ENCODE peak calls at places on chromosome 15, in ten cellular contexts. One of them, this sample, is unnamed.

GRCh38 chr15:60093273-60094067 is 89.4 kb downstream of the FOXB1 start:
- DNase-seq in lower lobe of right lung: no peak
- DNase-seq in stomach: peak; percentile 69
- DNase-seq in right cardiac atrium: no peak
- DNase-seq in CD8-positive, alpha-beta T cell: no peak
- DNase-seq in aorta: no peak
- DNase-seq in IMR-90: no peak
- DNase-seq in naive thymus-derived CD4-positive, alpha-beta T cell: no peak
- DNase-seq in SK-N-SH: no peak
- DNase-seq in psoas muscle: no peak
- DNase-seq in this sample: no peak

GRCh38 chr15:79028411-79028964 is 62.1 kb downstream of the RASGRF1 start:
- DNase-seq in lower lobe of right lung: peak; percentile 13
- DNase-seq in stomach: no peak
- DNase-seq in right cardiac atrium: peak; percentile 60
- DNase-seq in CD8-positive, alpha-beta T cell: no peak
- DNase-seq in aorta: peak; percentile 38
- DNase-seq in IMR-90: peak; percentile 20
- DNase-seq in naive thymus-derived CD4-positive, alpha-beta T cell: no peak
- DNase-seq in SK-N-SH: peak; percentile 79
- DNase-seq in psoas muscle: no peak
- DNase-seq in this sample: no peak

GRCh38 chr15:58070801-58071418 is 5.4 kb upstream of the ALDH1A2 start:
- DNase-seq in lower lobe of right lung: peak; percentile 59
- DNase-seq in stomach: peak; percentile 61
- DNase-seq in right cardiac atrium: peak; percentile 79
- DNase-seq in CD8-positive, alpha-beta T cell: peak; percentile 8
- DNase-seq in aorta: peak; percentile 55
- DNase-seq in IMR-90: peak; percentile 43
- DNase-seq in naive thymus-derived CD4-positive, alpha-beta T cell: peak; percentile 22
- DNase-seq in SK-N-SH: peak; percentile 38
- DNase-seq in psoas muscle: peak; percentile 68
- DNase-seq in this sample: peak; percentile 12

GRCh38 chr15:76333720-76334437 is 2.7 kb upstream of the ISL2 start:
- DNase-seq in lower lobe of right lung: no peak
- DNase-seq in stomach: no peak
- DNase-seq in right cardiac atrium: no peak
- DNase-seq in CD8-positive, alpha-beta T cell: no peak
- DNase-seq in aorta: no peak
- DNase-seq in IMR-90: no peak
- DNase-seq in naive thymus-derived CD4-positive, alpha-beta T cell: no peak
- DNase-seq in SK-N-SH: peak; percentile 56
- DNase-seq in psoas muscle: no peak
- DNase-seq in this sample: no peak

GRCh38 chr15:85407421-85408269 is 27.2 kb downstream of the AKAP13 start:
- DNase-seq in lower lobe of right lung: no peak
- DNase-seq in stomach: no peak
- DNase-seq in right cardiac atrium: no peak
- DNase-seq in CD8-positive, alpha-beta T cell: peak; percentile 7
- DNase-seq in aorta: no peak
- DNase-seq in IMR-90: peak; percentile 90
- DNase-seq in naive thymus-derived CD4-positive, alpha-beta T cell: no peak
- DNase-seq in SK-N-SH: no peak
- DNase-seq in psoas muscle: no peak
- DNase-seq in this sample: no peak

GRCh38 chr15:38514601-38515000 is 50.0 kb downstream of the RASGRP1 start:
- DNase-seq in lower lobe of right lung: no peak
- DNase-seq in stomach: no peak
- DNase-seq in right cardiac atrium: no peak
- DNase-seq in CD8-positive, alpha-beta T cell: no peak
- DNase-seq in aorta: no peak
- DNase-seq in IMR-90: no peak
- DNase-seq in naive thymus-derived CD4-positive, alpha-beta T cell: no peak
- DNase-seq in SK-N-SH: peak; percentile 50
- DNase-seq in psoas muscle: no peak
- DNase-seq in this sample: no peak

GRCh38 chr15:66188464-66188863 is 65.1 kb downstream of the MEGF11 start:
- DNase-seq in lower lobe of right lung: no peak
- DNase-seq in stomach: no peak
- DNase-seq in right cardiac atrium: no peak
- DNase-seq in CD8-positive, alpha-beta T cell: no peak
- DNase-seq in aorta: no peak
- DNase-seq in IMR-90: no peak
- DNase-seq in naive thymus-derived CD4-positive, alpha-beta T cell: no peak
- DNase-seq in SK-N-SH: no peak
- DNase-seq in psoas muscle: no peak
- DNase-seq in this sample: no peak

GRCh38 chr15:22903427-22903826 is 65.0 kb downstream of the NIPA2 start:
- DNase-seq in lower lobe of right lung: no peak
- DNase-seq in stomach: no peak
- DNase-seq in right cardiac atrium: no peak
- DNase-seq in CD8-positive, alpha-beta T cell: no peak
- DNase-seq in aorta: no peak
- DNase-seq in IMR-90: no peak
- DNase-seq in naive thymus-derived CD4-positive, alpha-beta T cell: no peak
- DNase-seq in SK-N-SH: no peak
- DNase-seq in psoas muscle: no peak
- DNase-seq in this sample: no peak

GRCh38 chr15:61951949-61952348 is 108.3 kb downstream of the VPS13C start:
- DNase-seq in lower lobe of right lung: no peak
- DNase-seq in stomach: peak; percentile 25
- DNase-seq in right cardiac atrium: no peak
- DNase-seq in CD8-positive, alpha-beta T cell: no peak
- DNase-seq in aorta: no peak
- DNase-seq in IMR-90: peak; percentile 4
- DNase-seq in naive thymus-derived CD4-positive, alpha-beta T cell: no peak
- DNase-seq in SK-N-SH: no peak
- DNase-seq in psoas muscle: no peak
- DNase-seq in this sample: no peak

GRCh38 chr15:101637549-101638318 is 14.4 kb downstream of the TM2D3 start:
- DNase-seq in lower lobe of right lung: no peak
- DNase-seq in stomach: no peak
- DNase-seq in right cardiac atrium: no peak
- DNase-seq in CD8-positive, alpha-beta T cell: no peak
- DNase-seq in aorta: no peak
- DNase-seq in IMR-90: peak; percentile 46
- DNase-seq in naive thymus-derived CD4-positive, alpha-beta T cell: no peak
- DNase-seq in SK-N-SH: no peak
- DNase-seq in psoas muscle: no peak
- DNase-seq in this sample: no peak

GRCh38 chr15:92845109-92845508 is 55.0 kb upstream of the CHD2 start:
- DNase-seq in lower lobe of right lung: no peak
- DNase-seq in stomach: no peak
- DNase-seq in right cardiac atrium: no peak
- DNase-seq in CD8-positive, alpha-beta T cell: no peak
- DNase-seq in aorta: no peak
- DNase-seq in IMR-90: peak; percentile 58
- DNase-seq in naive thymus-derived CD4-positive, alpha-beta T cell: peak; percentile 66
- DNase-seq in SK-N-SH: no peak
- DNase-seq in psoas muscle: no peak
- DNase-seq in this sample: no peak
- H3K27ac ChIP-seq in lower lobe of right lung: peak overlapping the region; percentile 82
- H3K27ac ChIP-seq in stomach: no peak overlapping the region
- H3K27ac ChIP-seq in right cardiac atrium: no peak overlapping the region
- H3K27ac ChIP-seq in CD8-positive, alpha-beta T cell: peak overlapping the region; percentile 23
- H3K27ac ChIP-seq in aorta: no peak overlapping the region
- H3K27ac ChIP-seq in IMR-90: no peak overlapping the region
- H3K27ac ChIP-seq in naive thymus-derived CD4-positive, alpha-beta T cell: peak overlapping the region; percentile 72
- H3K27ac ChIP-seq in SK-N-SH: peak overlapping the region; percentile 61
- H3K27ac ChIP-seq in psoas muscle: no peak overlapping the region
- H3K27ac ChIP-seq in this sample: no peak overlapping the region

DNA sequence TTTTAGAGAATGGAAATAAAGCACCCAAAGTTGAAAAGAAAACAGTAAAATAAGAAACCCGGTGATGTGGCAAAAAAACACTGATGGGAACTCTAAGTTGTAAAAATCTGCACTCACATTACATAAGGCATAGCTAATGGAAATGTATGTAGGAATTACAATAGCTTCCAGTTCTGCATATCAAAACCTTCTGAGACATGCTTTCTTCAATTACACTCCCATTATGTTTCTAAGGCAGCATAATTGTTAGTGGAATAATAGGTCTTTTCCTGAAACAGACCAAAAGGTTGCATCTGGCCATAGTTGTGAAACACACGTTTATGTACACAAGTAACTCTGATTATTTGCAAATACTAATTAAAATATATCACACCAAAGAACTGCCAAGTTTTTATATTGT is 41.4 kb downstream of the SLC30A4 start:
- DNase-seq in lower lobe of right lung: no peak
- DNase-seq in stomach: no peak
- DNase-seq in right cardiac atrium: no peak
- DNase-seq in CD8-positive, alpha-beta T cell: no peak
- DNase-seq in aorta: no peak
- DNase-seq in IMR-90: no peak
- DNase-seq in naive thymus-derived CD4-positive, alpha-beta T cell: no peak
- DNase-seq in SK-N-SH: no peak
- DNase-seq in psoas muscle: no peak
- DNase-seq in this sample: no peak
- H3K27ac ChIP-seq in lower lobe of right lung: no peak overlapping the region
- H3K27ac ChIP-seq in stomach: no peak overlapping the region
- H3K27ac ChIP-seq in right cardiac atrium: no peak overlapping the region
- H3K27ac ChIP-seq in CD8-positive, alpha-beta T cell: no peak overlapping the region
- H3K27ac ChIP-seq in aorta: no peak overlapping the region
- H3K27ac ChIP-seq in IMR-90: no peak overlapping the region
- H3K27ac ChIP-seq in naive thymus-derived CD4-positive, alpha-beta T cell: no peak overlapping the region
- H3K27ac ChIP-seq in SK-N-SH: no peak overlapping the region
- H3K27ac ChIP-seq in psoas muscle: no peak overlapping the region
- H3K27ac ChIP-seq in this sample: no peak overlapping the region

GRCh38 chr15:43901485-43901884 is 74.7 kb downstream of the WDR76 start:
- DNase-seq in lower lobe of right lung: no peak
- DNase-seq in stomach: no peak
- DNase-seq in right cardiac atrium: no peak
- DNase-seq in CD8-positive, alpha-beta T cell: no peak
- DNase-seq in aorta: no peak
- DNase-seq in IMR-90: no peak
- DNase-seq in naive thymus-derived CD4-positive, alpha-beta T cell: no peak
- DNase-seq in SK-N-SH: peak; percentile 56
- DNase-seq in psoas muscle: no peak
- DNase-seq in this sample: no peak
- H3K27ac ChIP-seq in lower lobe of right lung: no peak overlapping the region
- H3K27ac ChIP-seq in stomach: no peak overlapping the region
- H3K27ac ChIP-seq in right cardiac atrium: no peak overlapping the region
- H3K27ac ChIP-seq in CD8-positive, alpha-beta T cell: no peak overlapping the region
- H3K27ac ChIP-seq in aorta: no peak overlapping the region
- H3K27ac ChIP-seq in IMR-90: no peak overlapping the region
- H3K27ac ChIP-seq in naive thymus-derived CD4-positive, alpha-beta T cell: no peak overlapping the region
- H3K27ac ChIP-seq in SK-N-SH: peak overlapping the region; percentile 13
- H3K27ac ChIP-seq in psoas muscle: no peak overlapping the region
- H3K27ac ChIP-seq in this sample: no peak overlapping the region

GRCh38 chr15:41825145-41825544 is 2.7 kb upstream of the JMJD7 start:
- DNase-seq in lower lobe of right lung: peak; percentile 39
- DNase-seq in stomach: no peak
- DNase-seq in right cardiac atrium: peak; percentile 34
- DNase-seq in CD8-positive, alpha-beta T cell: no peak
- DNase-seq in aorta: no peak
- DNase-seq in IMR-90: no peak
- DNase-seq in naive thymus-derived CD4-positive, alpha-beta T cell: no peak
- DNase-seq in SK-N-SH: no peak
- DNase-seq in psoas muscle: no peak
- DNase-seq in this sample: no peak

GRCh38 chr15:41827880-41828746 is at the start of gene JMJD7:
- DNase-seq in lower lobe of right lung: peak; percentile 96
- DNase-seq in stomach: peak; percentile 95
- DNase-seq in right cardiac atrium: peak; percentile 97
- DNase-seq in CD8-positive, alpha-beta T cell: peak; percentile 94
- DNase-seq in aorta: peak; percentile 97
- DNase-seq in IMR-90: peak; percentile 81
- DNase-seq in naive thymus-derived CD4-positive, alpha-beta T cell: peak; percentile 96
- DNase-seq in SK-N-SH: peak; percentile 100
- DNase-seq in psoas muscle: peak; percentile 98
- DNase-seq in this sample: peak; percentile 88

GRCh38 chr15:41827290-41827879 is 507 bp upstream of the JMJD7 start:
- DNase-seq in lower lobe of right lung: no peak
- DNase-seq in stomach: peak; percentile 34
- DNase-seq in right cardiac atrium: no peak
- DNase-seq in CD8-positive, alpha-beta T cell: peak; percentile 9
- DNase-seq in aorta: peak; percentile 66
- DNase-seq in IMR-90: no peak
- DNase-seq in naive thymus-derived CD4-positive, alpha-beta T cell: no peak
- DNase-seq in SK-N-SH: no peak
- DNase-seq in psoas muscle: no peak
- DNase-seq in this sample: no peak

GRCh38 chr15:41824062-41824745 is 3.7 kb upstream of the JMJD7 start:
- DNase-seq in lower lobe of right lung: peak; percentile 44
- DNase-seq in stomach: no peak
- DNase-seq in right cardiac atrium: peak; percentile 36
- DNase-seq in CD8-positive, alpha-beta T cell: no peak
- DNase-seq in aorta: no peak
- DNase-seq in IMR-90: no peak
- DNase-seq in naive thymus-derived CD4-positive, alpha-beta T cell: no peak
- DNase-seq in SK-N-SH: no peak
- DNase-seq in psoas muscle: no peak
- DNase-seq in this sample: no peak

GRCh38 chr15:41825572-41826535 is 2.0 kb upstream of the JMJD7 start:
- DNase-seq in lower lobe of right lung: peak; percentile 32
- DNase-seq in stomach: no peak
- DNase-seq in right cardiac atrium: peak; percentile 48
- DNase-seq in CD8-positive, alpha-beta T cell: no peak
- DNase-seq in aorta: no peak
- DNase-seq in IMR-90: no peak
- DNase-seq in naive thymus-derived CD4-positive, alpha-beta T cell: no peak
- DNase-seq in SK-N-SH: no peak
- DNase-seq in psoas muscle: no peak
- DNase-seq in this sample: no peak
- H3K27ac ChIP-seq in lower lobe of right lung: no peak overlapping the region
- H3K27ac ChIP-seq in stomach: no peak overlapping the region
- H3K27ac ChIP-seq in right cardiac atrium: no peak overlapping the region
- H3K27ac ChIP-seq in CD8-positive, alpha-beta T cell: no peak overlapping the region
- H3K27ac ChIP-seq in aorta: no peak overlapping the region
- H3K27ac ChIP-seq in IMR-90: no peak overlapping the region
- H3K27ac ChIP-seq in naive thymus-derived CD4-positive, alpha-beta T cell: no peak overlapping the region
- H3K27ac ChIP-seq in SK-N-SH: no peak overlapping the region
- H3K27ac ChIP-seq in psoas muscle: no peak overlapping the region
- H3K27ac ChIP-seq in this sample: no peak overlapping the region

GRCh38 chr15:56699743-56700142 is 33.6 kb downstream of the ZNF280D start:
- DNase-seq in lower lobe of right lung: no peak
- DNase-seq in stomach: no peak
- DNase-seq in right cardiac atrium: no peak
- DNase-seq in CD8-positive, alpha-beta T cell: no peak
- DNase-seq in aorta: no peak
- DNase-seq in IMR-90: no peak
- DNase-seq in naive thymus-derived CD4-positive, alpha-beta T cell: no peak
- DNase-seq in SK-N-SH: no peak
- DNase-seq in psoas muscle: no peak
- DNase-seq in this sample: no peak
- H3K27ac ChIP-seq in lower lobe of right lung: no peak overlapping the region
- H3K27ac ChIP-seq in stomach: no peak overlapping the region
- H3K27ac ChIP-seq in right cardiac atrium: no peak overlapping the region
- H3K27ac ChIP-seq in CD8-positive, alpha-beta T cell: no peak overlapping the region
- H3K27ac ChIP-seq in aorta: no peak overlapping the region
- H3K27ac ChIP-seq in IMR-90: no peak overlapping the region
- H3K27ac ChIP-seq in naive thymus-derived CD4-positive, alpha-beta T cell: no peak overlapping the region
- H3K27ac ChIP-seq in SK-N-SH: no peak overlapping the region
- H3K27ac ChIP-seq in psoas muscle: no peak overlapping the region
- H3K27ac ChIP-seq in this sample: no peak overlapping the region

GRCh38 chr15:71251548-71252035 is 136.3 kb downstream of the THSD4 start:
- DNase-seq in lower lobe of right lung: no peak
- DNase-seq in stomach: no peak
- DNase-seq in right cardiac atrium: no peak
- DNase-seq in CD8-positive, alpha-beta T cell: no peak
- DNase-seq in aorta: no peak
- DNase-seq in IMR-90: no peak
- DNase-seq in naive thymus-derived CD4-positive, alpha-beta T cell: no peak
- DNase-seq in SK-N-SH: peak; percentile 57
- DNase-seq in psoas muscle: no peak
- DNase-seq in this sample: no peak
- H3K27ac ChIP-seq in lower lobe of right lung: no peak overlapping the region
- H3K27ac ChIP-seq in stomach: no peak overlapping the region
- H3K27ac ChIP-seq in right cardiac atrium: peak overlapping the region; percentile 84
- H3K27ac ChIP-seq in CD8-positive, alpha-beta T cell: no peak overlapping the region
- H3K27ac ChIP-seq in aorta: no peak overlapping the region
- H3K27ac ChIP-seq in IMR-90: no peak overlapping the region
- H3K27ac ChIP-seq in naive thymus-derived CD4-positive, alpha-beta T cell: no peak overlapping the region
- H3K27ac ChIP-seq in SK-N-SH: peak overlapping the region; percentile 91
- H3K27ac ChIP-seq in psoas muscle: no peak overlapping the region
- H3K27ac ChIP-seq in this sample: peak overlapping the region; percentile 12

This sample was measured in caudate nucleus.